ENCODE peak calls at places on chromosomes 16 and 17, in ten cellular contexts. U is GM13977; G is B cell; Y is tibial nerve; N is HCT116; B is CD4-positive, alpha-beta T cell; X is bronchial epithelial cell; F is GM10248; M is A549; T is progenitor cell of endocrine pancreas. L is an unnamed sample.

GRCh38 chr17:80259642-80260535 is 763 bp upstream of the RNF213 start:
- DNase-seq in U (peak; percentile 95), G (peak; percentile 89), Y (peak; percentile 21), N (no peak), B (peak; percentile 75), X (no peak), F (peak; percentile 90), M (peak; percentile 95), T (peak; percentile 69), L (peak; percentile 73)

GRCh38 chr16:25434061-25434460 is 176.4 kb upstream of the ZKSCAN2 start:
- DNase-seq in U (no peak), G (no peak), Y (no peak), N (no peak), B (no peak), X (no peak), F (no peak), M (no peak), T (no peak), L (no peak)

GRCh38 chr17:29245401-29245800 is 1.3 kb upstream of the CRYBA1 start:
- DNase-seq in U (no peak), G (no peak), Y (no peak), N (no peak), B (no peak), X (no peak), F (no peak), M (no peak), T (no peak), L (no peak)

GRCh38 chr16:7013990-7014389 is 318.7 kb upstream of the RBFOX1 start:
- DNase-seq in U (no peak), G (no peak), Y (no peak), N (no peak), B (no peak), X (no peak), F (no peak), M (no peak), T (no peak), L (no peak)

GRCh38 chr17:78501241-78502036 is 75.8 kb downstream of the DNAH17 start:
- DNase-seq in U (no peak), G (no peak), Y (no peak), N (no peak), B (no peak), X (no peak), F (no peak), M (no peak), T (no peak), L (no peak)

GRCh38 chr16:592518-593306 is 2.8 kb downstream of the RAB40C start:
- DNase-seq in U (no peak), G (no peak), Y (peak; percentile 50), N (no peak), B (no peak), X (peak; percentile 95), F (no peak), M (no peak), T (no peak), L (no peak)

GRCh38 chr16:8888951-8889892 is 7.1 kb downstream of the LITAFD start:
- DNase-seq in U (no peak), G (no peak), Y (no peak), N (no peak), B (no peak), X (no peak), F (no peak), M (no peak), T (no peak), L (no peak)

GRCh38 chr17:913207-913606 is 66.4 kb downstream of the NXN start:
- DNase-seq in U (no peak), G (no peak), Y (no peak), N (no peak), B (no peak), X (no peak), F (no peak), M (no peak), T (no peak), L (no peak)

GRCh38 chr17:42281571-42282096 is 5.4 kb upstream of the STAT5B start:
- DNase-seq in U (no peak), G (no peak), Y (no peak), N (no peak), B (no peak), X (no peak), F (no peak), M (no peak), T (no peak), L (no peak)

GRCh38 chr17:59642535-59642934 is 22.8 kb downstream of the CLTC start:
- DNase-seq in U (no peak), G (no peak), Y (no peak), N (no peak), B (no peak), X (no peak), F (no peak), M (no peak), T (no peak), L (no peak)

GRCh38 chr17:14693382-14693781 is 392.5 kb downstream of the HS3ST3B1 start:
- DNase-seq in U (no peak), G (no peak), Y (no peak), N (no peak), B (no peak), X (no peak), F (no peak), M (no peak), T (no peak), L (no peak)

GRCh38 chr16:71846443-71846842 is 667 bp downstream of the ATXN1L start:
- DNase-seq in U (no peak), G (peak; percentile 29), Y (no peak), N (no peak), B (no peak), X (no peak), F (no peak), M (no peak), T (no peak), L (peak; percentile 36)

GRCh38 chr17:17401271-17401781 is 75.5 kb upstream of the MED9 start:
- DNase-seq in U (no peak), G (no peak), Y (no peak), N (peak; percentile 31), B (no peak), X (no peak), F (no peak), M (peak; percentile 31), T (no peak), L (peak; percentile 38)

GRCh38 chr16:50699345-50700159 is 6.1 kb downstream of the NOD2 start:
- DNase-seq in U (no peak), G (no peak), Y (no peak), N (no peak), B (no peak), X (peak; percentile 98), F (no peak), M (no peak), T (no peak), L (peak; percentile 63)

GRCh38 chr17:36591434-36592315 is at the start of gene DHRS11:
- DNase-seq in U (peak; percentile 97), G (peak; percentile 81), Y (peak; percentile 68), N (peak; percentile 19), B (peak; percentile 64), X (peak; percentile 53), F (peak; percentile 95), M (peak; percentile 97), T (peak; percentile 72), L (peak; percentile 79)

GRCh38 chr17:74632597-74632996 is 9.1 kb upstream of the CD300E start:
- DNase-seq in U (no peak), G (no peak), Y (no peak), N (no peak), B (no peak), X (no peak), F (no peak), M (no peak), T (no peak), L (no peak)

GRCh38 chr17:51355314-51356083 is 95.2 kb downstream of the UTP18 start:
- DNase-seq in U (no peak), G (no peak), Y (no peak), N (no peak), B (no peak), X (no peak), F (no peak), M (no peak), T (no peak), L (no peak)

GRCh38 chr16:53449816-53450517 is 15.7 kb downstream of the RBL2 start:
- DNase-seq in U (peak; percentile 19), G (no peak), Y (no peak), N (no peak), B (no peak), X (peak; percentile 72), F (peak; percentile 20), M (no peak), T (no peak), L (peak; percentile 43)

GRCh38 chr17:44084131-44084538 is 13.6 kb downstream of the G6PC3 start:
- DNase-seq in U (peak; percentile 59), G (no peak), Y (no peak), N (no peak), B (peak; percentile 7), X (no peak), F (peak; percentile 42), M (peak; percentile 82), T (no peak), L (peak; percentile 71)

GRCh38 chr17:59046192-59046591 is 60.5 kb downstream of the TRIM37 start:
- DNase-seq in U (no peak), G (no peak), Y (no peak), N (no peak), B (no peak), X (no peak), F (no peak), M (no peak), T (no peak), L (no peak)

GRCh38 chr16:68782198-68783174 is 45.4 kb downstream of the CDH1 start:
- DNase-seq in U (peak; percentile 44), G (no peak), Y (no peak), N (no peak), B (no peak), X (no peak), F (peak; percentile 46), M (no peak), T (no peak), L (peak; percentile 50)

GRCh38 chr16:65305588-65305987 is 183.7 kb upstream of the CDH11 start:
- DNase-seq in U (no peak), G (no peak), Y (no peak), N (no peak), B (no peak), X (no peak), F (no peak), M (no peak), T (no peak), L (no peak)
- TF ChIP-seq CTCF in U (no peak), G (no peak), Y (no peak), N (no peak), B (no peak), X (no peak), F (no peak), M (no peak), T (no peak), L (no peak)

GRCh38 chr17:82917656-82918345 is 78.0 kb upstream of the ZNF750 start:
- DNase-seq in U (peak; percentile 70), G (peak; percentile 29), Y (no peak), N (no peak), B (peak; percentile 34), X (peak; percentile 4), F (no peak), M (peak; percentile 31), T (no peak), L (peak; percentile 63)
- TF ChIP-seq CTCF in U (peak; percentile 39), G (peak; percentile 10), Y (peak; percentile 28), N (peak; percentile 75), B (peak; percentile 31), X (peak; percentile 34), F (peak; percentile 18), M (peak; percentile 28), T (peak; percentile 44), L (peak; percentile 68)

GRCh38 chr16:21644674-21645073 is 7.7 kb downstream of the IGSF6 start:
- DNase-seq in U (no peak), G (no peak), Y (no peak), N (no peak), B (no peak), X (no peak), F (no peak), M (no peak), T (no peak), L (no peak)
- TF ChIP-seq CTCF in U (no peak), G (no peak), Y (no peak), N (no peak), B (no peak), X (no peak), F (no peak), M (no peak), T (no peak), L (no peak)

GRCh38 chr17:38397227-38397626 is 31.0 kb upstream of the ARHGAP23 start:
- DNase-seq in U (no peak), G (no peak), Y (no peak), N (no peak), B (no peak), X (no peak), F (no peak), M (no peak), T (no peak), L (no peak)
- TF ChIP-seq CTCF in U (no peak), G (no peak), Y (no peak), N (no peak), B (no peak), X (no peak), F (no peak), M (no peak), T (no peak), L (no peak)

L was measured in activated CD8-positive, alpha-beta T cell treated with anti-CD3 and anti-CD28 coated beads for 36 hours.